ENCODE peak calls at places on chromosomes 4 and X, in five cellular contexts. H is HFF-Myc, Y is fibroblast of mammary gland, R is hepatocyte, Z is astrocyte. F is an unnamed sample.

GRCh38 chr4:71186566-71187398 is 152.0 kb upstream of the SLC4A4 start:
- DNase-seq in H (no peak), Y (no peak), R (peak), Z (peak), F (peak)

GRCh38 chr4:7089211-7089964 is 21.5 kb upstream of the GRPEL1 start:
- DNase-seq in H (no peak), Y (no peak), R (no peak), Z (no peak), F (no peak)

GRCh38 chrX:54641530-54641929 is 111.5 kb downstream of the GNL3L start:
- DNase-seq in H (no peak), Y (peak), R (no peak), Z (no peak), F (peak)

GRCh38 chr4:8026455-8026854 is 86.8 kb upstream of the AFAP1 start:
- DNase-seq in H (no peak), Y (no peak), R (no peak), Z (no peak), F (peak)

GRCh38 chr4:108889696-108890475 is 127.0 kb upstream of the ETNPPL start:
- DNase-seq in H (peak), Y (no peak), R (no peak), Z (peak), F (no peak)

GRCh38 chr4:120821986-120822385 is 100.5 kb downstream of the PRDM5 start:
- DNase-seq in H (no peak), Y (no peak), R (no peak), Z (no peak), F (no peak)

GRCh38 chrX:7334253-7334935 is 186.4 kb upstream of the PUDP start:
- DNase-seq in H (peak), Y (peak), R (no peak), Z (peak), F (peak)

GRCh38 chr4:2076908-2077534 is 17.9 kb downstream of the NAT8L start:
- DNase-seq in H (no peak), Y (no peak), R (no peak), Z (no peak), F (no peak)

GRCh38 chr4:33107813-33108212 is 2387.6 kb downstream of the PCDH7 start:
- DNase-seq in H (no peak), Y (peak), R (no peak), Z (no peak), F (peak)

GRCh38 chrX:41302293-41302868 is 31.6 kb upstream of the DDX3X start:
- DNase-seq in H (no peak), Y (no peak), R (no peak), Z (no peak), F (peak)

GRCh38 chr4:153790962-153791551 is 2.2 kb upstream of the SFRP2 start:
- DNase-seq in H (no peak), Y (peak), R (peak), Z (no peak), F (peak)

GRCh38 chr4:64402684-64403083 is 6.6 kb downstream of the TECRL start:
- DNase-seq in H (no peak), Y (no peak), R (no peak), Z (no peak), F (no peak)

GRCh38 chrX:10828640-10829039 is 208.3 kb upstream of the MID1 start:
- DNase-seq in H (no peak), Y (no peak), R (no peak), Z (no peak), F (no peak)

GRCh38 chr4:128553665-128554515 is 255.6 kb upstream of the JADE1 start:
- DNase-seq in H (no peak), Y (no peak), R (no peak), Z (no peak), F (no peak)

GRCh38 chr4:128751354-128751753 is 58.1 kb upstream of the JADE1 start:
- DNase-seq in H (no peak), Y (no peak), R (no peak), Z (peak), F (no peak)

GRCh38 chrX:24027985-24028384 is 999 bp upstream of the KLHL15 start:
- DNase-seq in H (no peak), Y (no peak), R (no peak), Z (no peak), F (no peak)

GRCh38 chr4:100591156-100591876 is 73.5 kb upstream of the EMCN start:
- DNase-seq in H (no peak), Y (no peak), R (no peak), Z (no peak), F (no peak)

GRCh38 chrX:97397371-97397770 is 513.7 kb downstream of the RPA4 start:
- DNase-seq in H (no peak), Y (peak), R (no peak), Z (peak), F (no peak)

GRCh38 chr4:160869899-160870298 is 1293.9 kb downstream of the FSTL5 start:
- DNase-seq in H (no peak), Y (no peak), R (no peak), Z (no peak), F (no peak)

GRCh38 chr4:88583643-88584470 is 8.4 kb upstream of the HERC3 start:
- DNase-seq in H (no peak), Y (peak), R (no peak), Z (no peak), F (no peak)

GRCh38 chrX:130120321-130120731 is 10.0 kb upstream of the ELF4 start:
- DNase-seq in H (no peak), Y (no peak), R (peak), Z (no peak), F (no peak)
- H3K4me3 ChIP-seq in H (peak), Y (peak), R (no peak), Z (peak), F (peak)

DNA sequence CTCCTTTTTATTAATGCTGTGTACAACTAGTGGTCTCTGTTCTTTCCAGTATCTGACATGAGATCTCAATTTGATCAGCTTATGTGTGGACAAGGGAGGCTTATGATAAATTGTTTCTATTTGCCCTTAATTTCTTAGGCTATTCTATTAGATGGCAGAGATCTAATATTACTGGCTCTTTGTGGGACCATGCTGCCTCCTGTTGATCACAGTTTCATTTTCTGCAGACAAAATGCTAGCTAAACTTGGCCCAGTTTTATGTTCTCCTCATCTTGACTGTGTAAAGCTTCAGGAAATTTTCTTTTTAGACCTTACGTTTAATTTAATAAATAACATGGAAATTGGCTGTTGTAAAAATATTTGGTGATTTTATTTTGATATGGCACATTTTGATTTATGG is 627.1 kb upstream of the AADAT start:
- DNase-seq in H (no peak), Y (peak), R (no peak), Z (no peak), F (peak)
- TF ChIP-seq CTCF in H (no peak), Y (no peak), R (peak), Z (no peak), F (no peak)

GRCh38 chr4:122798101-122798500 is 28.5 kb upstream of the FGF2 start:
- DNase-seq in H (peak), Y (peak), R (peak), Z (peak), F (peak)

GRCh38 chr4:122806981-122807679 is 19.5 kb upstream of the FGF2 start:
- DNase-seq in H (no peak), Y (peak), R (no peak), Z (peak), F (no peak)

GRCh38 chr4:122798917-122799316 is 27.7 kb upstream of the FGF2 start:
- DNase-seq in H (no peak), Y (no peak), R (no peak), Z (no peak), F (no peak)

GRCh38 chr4:122803788-122804208 is 22.8 kb upstream of the FGF2 start:
- DNase-seq in H (no peak), Y (no peak), R (no peak), Z (no peak), F (no peak)
- H3K4me3 ChIP-seq in H (no peak), Y (no peak), R (no peak), Z (no peak), F (no peak)

GRCh38 chr4:183249854-183250253 is 70.2 kb downstream of the CLDN22 start:
- DNase-seq in H (peak), Y (peak), R (peak), Z (peak), F (peak)
- TF ChIP-seq CTCF in H (peak), Y (peak), R (peak), Z (peak), F (peak)

GRCh38 chrX:3514996-3515395 is 168.5 kb upstream of the MXRA5 start:
- DNase-seq in H (no peak), Y (peak), R (no peak), Z (peak), F (no peak)
- H3K4me3 ChIP-seq in H (no peak), Y (no peak), R (no peak), Z (no peak), F (no peak)

F was measured in epithelial cell of esophagus.